ENCODE peak calls at places on chromosomes 16 and 17, in eight cellular contexts. D is B cell, I is endodermal cell, C is RWPE2, S is progenitor cell of endocrine pancreas, Z is retinal pigment epithelial cell, F is AG04450, H is heart left ventricle. N is an unnamed sample.

GRCh38 chr17:13086142-13086769 is 68.4 kb upstream of the ELAC2 start:
- DNase-seq in D (no peak), I (no peak), C (no peak), S (no peak), Z (no peak), F (no peak), H (peak), N (no peak)

GRCh38 chr17:4950075-4950756 is 703 bp upstream of the ENO3 start:
- DNase-seq in D (no peak), I (peak), C (no peak), S (no peak), Z (no peak), F (no peak), H (peak), N (no peak)

GRCh38 chr16:89084411-89084810 is 9.2 kb upstream of the ACSF3 start:
- DNase-seq in D (peak), I (no peak), C (no peak), S (no peak), Z (no peak), F (no peak), H (no peak), N (no peak)

GRCh38 chr16:70428178-70428998 is 10.5 kb downstream of the ST3GAL2 start:
- DNase-seq in D (no peak), I (peak), C (peak), S (peak), Z (peak), F (peak), H (peak), N (peak)

GRCh38 chr16:138049-138417 is 440 bp downstream of the NPRL3 start:
- DNase-seq in D (peak), I (peak), C (no peak), S (peak), Z (no peak), F (no peak), H (peak), N (peak)

GRCh38 chr16:85441890-85442670 is 171.0 kb upstream of the GSE1 start:
- DNase-seq in D (no peak), I (no peak), C (no peak), S (no peak), Z (no peak), F (no peak), H (no peak), N (no peak)

GRCh38 chr17:70869402-70870085 is 700.2 kb downstream of the KCNJ2 start:
- DNase-seq in D (no peak), I (no peak), C (no peak), S (no peak), Z (no peak), F (no peak), H (no peak), N (no peak)

GRCh38 chr17:73753751-73754496 is 109.7 kb upstream of the SDK2 start:
- DNase-seq in D (no peak), I (no peak), C (no peak), S (no peak), Z (no peak), F (no peak), H (no peak), N (no peak)

GRCh38 chr17:80585880-80586279 is 41.2 kb downstream of the RPTOR start:
- DNase-seq in D (no peak), I (no peak), C (no peak), S (no peak), Z (no peak), F (no peak), H (no peak), N (no peak)

GRCh38 chr17:37570527-37571093 is 38.6 kb downstream of the SYNRG start:
- DNase-seq in D (no peak), I (peak), C (peak), S (no peak), Z (peak), F (peak), H (peak), N (no peak)

GRCh38 chr17:19551708-19552148 is 18.1 kb downstream of the SLC47A1 start:
- DNase-seq in D (no peak), I (peak), C (no peak), S (no peak), Z (no peak), F (no peak), H (no peak), N (no peak)

GRCh38 chr17:17959520-17960361 is 12.5 kb downstream of the TOM1L2 start:
- DNase-seq in D (no peak), I (no peak), C (no peak), S (no peak), Z (no peak), F (no peak), H (no peak), N (no peak)

GRCh38 chr17:38584350-38584925 is 21.3 kb downstream of the SRCIN1 start:
- DNase-seq in D (peak), I (peak), C (no peak), S (peak), Z (no peak), F (no peak), H (peak), N (peak)

GRCh38 chr16:73126453-73126853 is 78.5 kb upstream of the ZFHX3 start:
- DNase-seq in D (no peak), I (no peak), C (no peak), S (no peak), Z (no peak), F (no peak), H (peak), N (no peak)

GRCh38 chr16:66549284-66550131 is at the start of gene TK2:
- DNase-seq in D (peak), I (peak), C (no peak), S (peak), Z (no peak), F (peak), H (peak), N (peak)

GRCh38 chr16:49625311-49626035 is 230.4 kb downstream of the ZNF423 start:
- DNase-seq in D (no peak), I (peak), C (no peak), S (no peak), Z (no peak), F (no peak), H (no peak), N (no peak)

GRCh38 chr16:57764341-57765159 is 29.0 kb downstream of the KATNB1 start:
- DNase-seq in D (peak), I (peak), C (peak), S (no peak), Z (peak), F (peak), H (peak), N (peak)

GRCh38 chr17:3907483-3908216 is 8.6 kb downstream of the P2RX1 start:
- DNase-seq in D (no peak), I (peak), C (no peak), S (no peak), Z (no peak), F (no peak), H (no peak), N (no peak)

GRCh38 chr17:6497496-6498221 is 53.4 kb downstream of the PIMREG start:
- DNase-seq in D (no peak), I (peak), C (no peak), S (no peak), Z (no peak), F (no peak), H (no peak), N (no peak)

GRCh38 chr17:8408371-8408770 is 10.7 kb upstream of the RNF222 start:
- DNase-seq in D (no peak), I (peak), C (peak), S (no peak), Z (no peak), F (no peak), H (no peak), N (no peak)

GRCh38 chr17:32671891-32672290 is 185.1 kb downstream of the CDK5R1 start:
- DNase-seq in D (no peak), I (no peak), C (no peak), S (no peak), Z (no peak), F (no peak), H (peak), N (no peak)

GRCh38 chr17:68004201-68004600 is 7.9 kb upstream of the C17orf58 start:
- DNase-seq in D (no peak), I (peak), C (no peak), S (no peak), Z (no peak), F (no peak), H (no peak), N (no peak)

GRCh38 chr17:82814834-82815233 is 25.0 kb downstream of the ZNF750 start:
- DNase-seq in D (no peak), I (no peak), C (peak), S (no peak), Z (no peak), F (no peak), H (no peak), N (no peak)

GRCh38 chr17:4188076-4188475 is 45.1 kb downstream of the CYB5D2 start:
- DNase-seq in D (no peak), I (no peak), C (no peak), S (no peak), Z (no peak), F (no peak), H (no peak), N (no peak)

DNA sequence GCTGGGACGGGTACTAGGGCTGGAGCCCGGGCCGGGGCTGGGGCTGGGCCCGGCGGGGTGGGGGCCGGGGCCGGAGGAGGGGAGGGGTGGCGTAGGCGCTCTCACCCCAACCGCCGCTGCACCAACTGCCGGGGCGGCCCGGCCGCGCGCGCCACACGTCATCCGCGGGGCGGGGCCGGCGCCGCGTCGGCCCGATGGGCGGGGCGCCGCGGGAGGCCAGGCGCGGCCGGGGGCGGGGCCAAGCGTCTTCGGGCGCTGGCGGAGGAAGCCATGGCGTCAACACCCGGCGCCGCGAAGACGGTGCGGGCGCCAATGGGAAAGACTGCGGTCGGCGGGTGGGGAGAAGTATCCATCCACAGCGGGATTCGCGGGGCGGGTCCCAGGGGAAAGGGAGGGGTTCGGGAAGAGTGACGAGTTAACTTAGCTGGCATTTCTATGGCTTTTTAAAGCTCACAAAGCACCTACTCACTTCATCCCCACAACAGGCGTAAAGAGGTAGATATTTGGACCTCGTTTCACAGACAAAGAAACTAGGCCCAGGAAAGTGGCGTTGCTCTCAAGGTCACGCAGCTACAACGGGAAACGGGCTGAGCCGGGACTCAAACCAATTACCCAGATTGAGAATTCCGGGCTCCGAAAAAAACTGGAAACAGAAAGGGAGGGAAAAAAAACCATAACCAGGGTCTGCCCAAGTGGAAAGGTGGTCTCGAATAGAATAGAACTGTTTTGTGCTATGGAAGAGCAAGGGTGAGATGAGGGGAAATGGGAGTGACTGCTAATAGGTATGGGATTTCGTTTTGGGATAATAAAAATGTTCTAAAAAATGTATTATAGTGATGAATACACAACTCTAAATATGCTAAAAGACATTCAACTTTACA is at the start of gene SPAG9:
- DNase-seq in D (peak), I (peak), C (peak), S (peak), Z (peak), F (peak), H (peak), N (peak)
- TF ChIP-seq CTCF in D (no peak), I (no peak), C (no peak), S (no peak), Z (no peak), F (no peak), H (no peak), N (no peak)

GRCh38 chr16:1780677-1781072 is 1.7 kb downstream of the SPSB3 start:
- DNase-seq in D (no peak), I (no peak), C (no peak), S (no peak), Z (no peak), F (no peak), H (peak), N (no peak)

GRCh38 chr16:1781254-1781653 is 1.1 kb downstream of the SPSB3 start:
- DNase-seq in D (no peak), I (no peak), C (no peak), S (no peak), Z (no peak), F (no peak), H (peak), N (no peak)

GRCh38 chr16:1779741-1780676 is 2.4 kb downstream of the SPSB3 start:
- DNase-seq in D (no peak), I (no peak), C (no peak), S (no peak), Z (no peak), F (no peak), H (peak), N (no peak)

GRCh38 chr16:1782408-1783247 is at the start of the genes NUBP2 and SPSB3:
- DNase-seq in D (peak), I (peak), C (peak), S (peak), Z (peak), F (peak), H (peak), N (peak)

DNA sequence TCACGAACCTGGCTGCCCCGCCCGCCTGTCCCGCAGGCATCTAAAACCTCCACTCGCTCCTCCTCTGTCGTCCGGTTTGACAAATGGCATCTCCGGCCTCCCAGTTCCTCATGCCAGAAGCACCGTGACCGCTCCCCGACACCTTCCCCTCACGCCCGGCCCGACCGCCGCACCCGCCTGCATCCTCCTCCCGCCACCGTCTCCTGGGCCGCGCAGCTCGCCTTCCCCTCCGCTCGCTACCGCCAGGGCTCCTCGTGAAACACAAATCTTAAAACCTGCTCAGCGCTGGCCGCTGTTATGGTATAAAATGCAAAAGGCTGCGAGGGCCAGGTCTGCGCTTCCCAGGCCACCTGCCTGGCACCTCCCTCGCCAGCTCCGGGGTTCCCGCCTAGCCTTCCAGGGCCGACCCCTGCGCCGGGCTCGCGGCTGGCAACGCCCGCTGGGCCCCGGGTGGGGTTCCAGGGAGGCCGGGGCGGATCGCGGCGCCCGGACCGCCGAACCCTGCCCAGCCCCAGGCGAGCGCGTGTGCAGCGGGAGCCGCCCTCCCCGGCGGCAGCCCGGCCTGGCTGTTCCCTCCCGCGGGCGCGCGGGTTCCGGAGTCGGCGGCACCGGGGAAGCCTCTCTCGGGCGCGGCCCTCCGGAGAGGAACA is 488 bp downstream of the SPSB3 start:
- DNase-seq in D (peak), I (peak), C (no peak), S (no peak), Z (no peak), F (no peak), H (peak), N (peak)
- TF ChIP-seq CTCF in D (peak), I (peak), C (no peak), S (peak), Z (peak), F (peak), H (no peak), N (peak)

GRCh38 chr17:52298881-52299280 is 140.4 kb upstream of the CA10 start:
- DNase-seq in D (no peak), I (no peak), C (no peak), S (no peak), Z (no peak), F (no peak), H (no peak), N (no peak)

GRCh38 chr17:52297230-52298010 is 138.9 kb upstream of the CA10 start:
- DNase-seq in D (no peak), I (no peak), C (no peak), S (no peak), Z (no peak), F (no peak), H (no peak), N (no peak)
- TF ChIP-seq CTCF in D (no peak), I (peak), C (peak), S (peak), Z (no peak), F (no peak), H (no peak), N (no peak)

GRCh38 chr17:35119370-35120185 is at the start of gene RAD51D:
- DNase-seq in D (peak), I (peak), C (no peak), S (peak), Z (no peak), F (peak), H (peak), N (peak)

GRCh38 chr17:35121315-35121714 is at the start of gene FNDC8:
- DNase-seq in D (no peak), I (no peak), C (no peak), S (no peak), Z (no peak), F (no peak), H (no peak), N (no peak)

GRCh38 chr17:35116845-35117244 is 2.8 kb downstream of the RAD51D start:
- DNase-seq in D (no peak), I (peak), C (no peak), S (no peak), Z (no peak), F (no peak), H (no peak), N (no peak)

GRCh38 chr17:35117984-35118383 is 1.7 kb downstream of the RAD51D start:
- DNase-seq in D (no peak), I (no peak), C (no peak), S (no peak), Z (no peak), F (no peak), H (no peak), N (no peak)
- TF ChIP-seq CTCF in D (no peak), I (peak), C (peak), S (no peak), Z (peak), F (no peak), H (no peak), N (no peak)

GRCh38 chr17:16870253-16871245 is 101.4 kb downstream of the TNFRSF13B start:
- DNase-seq in D (no peak), I (peak), C (no peak), S (no peak), Z (no peak), F (no peak), H (no peak), N (no peak)

GRCh38 chr17:16875662-16876061 is 96.3 kb downstream of the TNFRSF13B start:
- DNase-seq in D (no peak), I (peak), C (no peak), S (no peak), Z (no peak), F (no peak), H (no peak), N (no peak)

GRCh38 chr17:16873654-16874035 is 98.3 kb downstream of the TNFRSF13B start:
- DNase-seq in D (no peak), I (peak), C (no peak), S (no peak), Z (no peak), F (no peak), H (no peak), N (no peak)

GRCh38 chr17:16872351-16872751 is 99.6 kb downstream of the TNFRSF13B start:
- DNase-seq in D (no peak), I (peak), C (no peak), S (no peak), Z (no peak), F (no peak), H (no peak), N (no peak)

DNA sequence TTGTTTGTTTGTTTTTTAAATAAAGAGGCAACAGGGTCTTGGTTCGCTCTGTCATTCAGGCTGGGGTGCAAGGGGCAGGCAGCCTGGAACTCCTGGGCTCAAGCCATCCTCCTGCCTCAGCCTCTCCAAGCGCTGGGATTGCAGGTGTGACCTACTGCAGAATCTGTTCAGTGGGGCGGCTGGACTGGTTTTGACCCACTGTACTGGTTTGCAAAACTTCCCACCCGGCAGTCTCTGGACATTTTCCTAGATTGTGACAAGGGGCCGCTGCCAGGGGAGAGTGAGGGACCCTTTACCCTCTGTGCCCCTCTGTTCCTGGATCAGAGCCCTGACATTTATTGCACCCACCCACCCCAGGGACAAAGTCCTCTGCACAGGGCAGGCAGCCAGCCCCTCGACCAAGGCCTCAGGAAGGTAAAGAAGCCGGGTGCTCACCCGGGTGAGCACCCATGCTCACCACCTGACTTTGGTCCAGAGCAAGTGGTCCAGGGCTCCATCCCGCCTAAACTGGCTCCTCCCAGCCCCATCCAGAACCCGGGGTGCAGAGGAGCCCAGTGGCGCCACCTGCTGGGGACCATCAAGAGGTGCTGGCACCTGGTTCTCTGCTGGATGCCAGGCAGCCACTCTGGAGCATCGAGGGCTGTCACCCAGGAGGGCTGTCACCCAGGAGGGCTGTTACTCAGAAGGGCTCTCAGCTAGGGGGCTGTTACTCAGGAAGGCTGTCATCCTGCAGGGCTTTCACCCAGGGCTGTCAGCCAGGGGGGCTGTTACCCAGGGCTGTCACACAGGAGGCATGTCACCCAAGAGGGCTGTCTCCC is 98.9 kb downstream of the TNFRSF13B start:
- DNase-seq in D (peak), I (peak), C (no peak), S (peak), Z (no peak), F (no peak), H (no peak), N (no peak)
- TF ChIP-seq CTCF in D (peak), I (peak), C (peak), S (peak), Z (peak), F (peak), H (peak), N (peak)

GRCh38 chr16:65294154-65294553 is 172.3 kb upstream of the CDH11 start:
- DNase-seq in D (no peak), I (peak), C (no peak), S (no peak), Z (no peak), F (no peak), H (no peak), N (no peak)
- TF ChIP-seq CTCF in D (no peak), I (no peak), C (no peak), S (no peak), Z (no peak), F (no peak), H (no peak), N (no peak)

DNA sequence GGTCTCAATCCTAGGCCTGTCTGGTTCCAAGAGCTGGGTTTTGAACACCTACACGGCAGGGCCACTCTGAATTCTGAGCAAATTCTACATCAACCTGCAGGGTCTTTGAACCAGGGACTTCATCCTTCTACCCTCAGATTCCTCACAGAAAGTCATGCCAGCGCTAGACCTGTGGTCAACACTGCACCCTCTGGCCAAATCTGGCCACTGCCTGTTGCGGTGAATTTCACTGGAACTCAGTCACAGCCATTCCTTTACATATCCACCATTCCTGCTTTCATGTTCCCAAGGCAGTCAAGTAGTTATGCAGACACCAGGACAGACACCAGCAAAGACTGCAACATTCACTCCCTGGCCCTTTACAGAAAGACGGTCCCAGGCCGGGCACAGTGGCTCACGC is 144.6 kb downstream of the C16orf95 start:
- DNase-seq in D (no peak), I (peak), C (no peak), S (no peak), Z (no peak), F (no peak), H (no peak), N (no peak)
- TF ChIP-seq CTCF in D (no peak), I (peak), C (no peak), S (peak), Z (peak), F (peak), H (no peak), N (no peak)